ENCODE peak calls at places on chromosomes 4 and X, in nine cellular contexts. R is A549; C is activated CD4-positive, alpha-beta T cell treated with anti-CD3 and anti-CD28 coated beads for 36 hours; N is ACHN; F is fibroblast of pulmonary artery; T is T follicular helper cell; B is cardiac muscle cell; U is EL; J is NT2/D1. M is an unnamed sample.

GRCh38 chr4:1569461-1570151 is 114.5 kb downstream of the FAM53A start:
- DNase-seq in R (no peak), F (no peak), B (no peak), N (no peak), C (no peak), T (no peak), U (no peak), J (no peak), M (no peak)

GRCh38 chrX:134734343-134735001 is 76.2 kb upstream of the PLAC1 start:
- DNase-seq in J (no peak), F (peak), U (peak), R (no peak), B (peak), C (no peak), N (no peak), T (no peak), M (peak)

GRCh38 chrX:2489446-2490445 is 11.0 kb downstream of the DHRSX start:
- DNase-seq in J (no peak), N (no peak), T (no peak), U (no peak), F (no peak), R (no peak), C (no peak), B (no peak), M (no peak)

GRCh38 chr4:95415346-95415771 is 133.4 kb downstream of the UNC5C start:
- DNase-seq in U (no peak), T (no peak), N (no peak), B (peak), C (no peak), J (no peak), F (peak), R (peak), M (no peak)

GRCh38 chr4:23322732-23323131 is 567.1 kb downstream of the PPARGC1A start:
- DNase-seq in C (no peak), T (no peak), J (no peak), B (no peak), N (no peak), F (no peak), R (no peak), U (no peak), M (no peak)

GRCh38 chrX:2242980-2243379 is 257.8 kb downstream of the DHRSX start:
- DNase-seq in J (no peak), U (no peak), R (no peak), B (no peak), C (no peak), N (no peak), T (no peak), F (no peak), M (no peak)

GRCh38 chrX:155028749-155029360 is 2.2 kb downstream of the FUNDC2 start:
- DNase-seq in B (peak), J (no peak), C (no peak), R (peak), N (peak), U (peak), T (no peak), F (peak), M (peak)

GRCh38 chrX:68919707-68920106 is 90.9 kb downstream of the EFNB1 start:
- DNase-seq in U (no peak), F (no peak), B (no peak), T (no peak), J (no peak), C (no peak), N (no peak), R (no peak), M (no peak)

GRCh38 chrX:128156204-128156603 is 104.0 kb upstream of the ACTRT1 start:
- DNase-seq in C (no peak), F (no peak), T (no peak), J (no peak), U (no peak), R (no peak), N (no peak), B (no peak), M (no peak)